ENCODE peak calls at places on chromosomes 3 and 15, in nine cellular contexts. A is HL-60, Y is endodermal cell, I is AG04449, D is A549, S is fibroblast of mammary gland, P is endothelial cell of umbilical vein, W is adrenal gland, F is HFFc6. L is an unnamed sample.

GRCh38 chr15:66780172-66780972 is 78.3 kb downstream of the SMAD6 start:
- DNase-seq in A (no peak), Y (no peak), I (no peak), D (peak), S (peak), P (no peak), W (no peak), F (peak), L (no peak)

GRCh38 chr3:143002083-143002712 is 828 bp downstream of the U2SURP start:
- DNase-seq in A (peak), Y (no peak), I (no peak), D (peak), S (peak), P (peak), W (no peak), F (peak), L (no peak)

GRCh38 chr15:69609176-69609575 is 156.6 kb downstream of the RPLP1 start:
- DNase-seq in A (no peak), Y (peak), I (peak), D (no peak), S (peak), P (no peak), W (peak), F (peak), L (no peak)

GRCh38 chr3:129254536-129255230 is 5.3 kb downstream of the COPG1 start:
- DNase-seq in A (no peak), Y (no peak), I (no peak), D (no peak), S (no peak), P (no peak), W (no peak), F (no peak), L (no peak)

GRCh38 chr3:58386966-58387365 is 46.7 kb downstream of the PDHB start:
- DNase-seq in A (no peak), Y (no peak), I (no peak), D (no peak), S (peak), P (peak), W (peak), F (peak), L (no peak)

GRCh38 chr15:70376929-70377691 is 279.4 kb upstream of the TLE3 start:
- DNase-seq in A (peak), Y (peak), I (peak), D (no peak), S (peak), P (peak), W (peak), F (peak), L (no peak)

GRCh38 chr3:194852836-194853508 is 167.3 kb downstream of the FAM43A start:
- DNase-seq in A (no peak), Y (no peak), I (no peak), D (no peak), S (no peak), P (no peak), W (no peak), F (no peak), L (no peak)

GRCh38 chr3:171257251-171258179 is 202.7 kb downstream of the TNIK start:
- DNase-seq in A (no peak), Y (no peak), I (peak), D (no peak), S (peak), P (no peak), W (no peak), F (peak), L (no peak)

GRCh38 chr3:113234688-113235260 is 23.4 kb downstream of the BOC start:
- DNase-seq in A (no peak), Y (no peak), I (no peak), D (no peak), S (peak), P (no peak), W (no peak), F (no peak), L (no peak)

GRCh38 chr15:83747050-83747717 is 93.3 kb downstream of the ADAMTSL3 start:
- DNase-seq in A (no peak), Y (peak), I (no peak), D (no peak), S (peak), P (no peak), W (no peak), F (no peak), L (no peak)

GRCh38 chr3:101509811-101510210 is 3.2 kb downstream of the SENP7 start:
- DNase-seq in A (no peak), Y (no peak), I (no peak), D (no peak), S (peak), P (peak), W (no peak), F (peak), L (no peak)

GRCh38 chr3:127680146-127680661 is 7.5 kb downstream of the ABTB1 start:
- DNase-seq in A (no peak), Y (peak), I (no peak), D (no peak), S (no peak), P (no peak), W (peak), F (no peak), L (no peak)

GRCh38 chr15:34336947-34337556 is 529 bp downstream of the SLC12A6 start:
- DNase-seq in A (no peak), Y (no peak), I (no peak), D (no peak), S (no peak), P (no peak), W (no peak), F (no peak), L (no peak)

GRCh38 chr3:56988874-56989433 is 71.5 kb upstream of the SPATA12 start:
- DNase-seq in A (peak), Y (peak), I (no peak), D (peak), S (peak), P (peak), W (peak), F (peak), L (peak)

GRCh38 chr3:109336272-109336957 is 931 bp downstream of the DPPA4 start:
- DNase-seq in A (no peak), Y (peak), I (no peak), D (no peak), S (peak), P (no peak), W (no peak), F (no peak), L (no peak)

GRCh38 chr3:5022966-5023776 is 43.9 kb downstream of the BHLHE40 start:
- DNase-seq in A (no peak), Y (peak), I (peak), D (peak), S (peak), P (peak), W (no peak), F (peak), L (no peak)

GRCh38 chr15:91271565-91272153 is 171.6 kb downstream of the SV2B start:
- DNase-seq in A (no peak), Y (peak), I (peak), D (peak), S (peak), P (peak), W (peak), F (peak), L (peak)

GRCh38 chr15:80561500-80561899 is 133.6 kb upstream of the ABHD17C start:
- DNase-seq in A (no peak), Y (no peak), I (no peak), D (no peak), S (peak), P (no peak), W (no peak), F (no peak), L (no peak)

GRCh38 chr15:33313491-33313890 is 2.7 kb downstream of the RYR3 start:
- DNase-seq in A (no peak), Y (no peak), I (no peak), D (no peak), S (no peak), P (no peak), W (no peak), F (no peak), L (no peak)

GRCh38 chr3:172177046-172177445 is 137.7 kb downstream of the FNDC3B start:
- DNase-seq in A (no peak), Y (no peak), I (no peak), D (no peak), S (peak), P (no peak), W (no peak), F (peak), L (no peak)

GRCh38 chr3:123076496-123077418 is 9.9 kb downstream of the PDIA5 start:
- DNase-seq in A (no peak), Y (peak), I (no peak), D (no peak), S (no peak), P (peak), W (peak), F (no peak), L (no peak)

GRCh38 chr15:90316139-90316538 is 35.9 kb upstream of the ZNF774 start:
- DNase-seq in A (no peak), Y (no peak), I (no peak), D (no peak), S (no peak), P (no peak), W (peak), F (no peak), L (no peak)

GRCh38 chr3:127152676-127153505 is 40.0 kb upstream of the PRR23E start:
- DNase-seq in A (no peak), Y (peak), I (no peak), D (no peak), S (no peak), P (no peak), W (peak), F (no peak), L (no peak)

GRCh38 chr15:43218908-43219706 is 1.7 kb downstream of the EPB42 start:
- DNase-seq in A (no peak), Y (peak), I (no peak), D (no peak), S (peak), P (peak), W (no peak), F (peak), L (no peak)

GRCh38 chr3:31802981-31803380 is 178.1 kb downstream of the OSBPL10 start:
- DNase-seq in A (peak), Y (no peak), I (no peak), D (no peak), S (no peak), P (no peak), W (no peak), F (no peak), L (no peak)

GRCh38 chr15:63256433-63256884 is 20.9 kb upstream of the APH1B start:
- DNase-seq in A (no peak), Y (no peak), I (peak), D (peak), S (peak), P (peak), W (no peak), F (peak), L (no peak)

GRCh38 chr3:121793078-121793477 is 41.8 kb downstream of the IQCB1 start:
- DNase-seq in A (no peak), Y (no peak), I (no peak), D (no peak), S (no peak), P (no peak), W (no peak), F (no peak), L (no peak)

GRCh38 chr15:64151727-64152506 is at the start of gene SNX22:
- DNase-seq in A (no peak), Y (no peak), I (no peak), D (no peak), S (no peak), P (peak), W (no peak), F (no peak), L (peak)

GRCh38 chr3:164952966-164953365 is 125.3 kb downstream of the SI start:
- DNase-seq in A (no peak), Y (no peak), I (no peak), D (no peak), S (no peak), P (no peak), W (no peak), F (no peak), L (no peak)

GRCh38 chr3:60756636-60757035 is 494.6 kb downstream of the FHIT start:
- DNase-seq in A (no peak), Y (no peak), I (no peak), D (no peak), S (no peak), P (no peak), W (no peak), F (peak), L (no peak)

GRCh38 chr3:60754617-60755016 is 496.6 kb downstream of the FHIT start:
- DNase-seq in A (no peak), Y (no peak), I (no peak), D (no peak), S (peak), P (no peak), W (no peak), F (peak), L (no peak)

GRCh38 chr3:60756231-60756630 is 495.0 kb downstream of the FHIT start:
- DNase-seq in A (no peak), Y (no peak), I (no peak), D (no peak), S (no peak), P (no peak), W (no peak), F (peak), L (no peak)

GRCh38 chr3:60752800-60753199 is 498.5 kb downstream of the FHIT start:
- DNase-seq in A (no peak), Y (no peak), I (no peak), D (no peak), S (peak), P (no peak), W (no peak), F (peak), L (no peak)

DNA sequence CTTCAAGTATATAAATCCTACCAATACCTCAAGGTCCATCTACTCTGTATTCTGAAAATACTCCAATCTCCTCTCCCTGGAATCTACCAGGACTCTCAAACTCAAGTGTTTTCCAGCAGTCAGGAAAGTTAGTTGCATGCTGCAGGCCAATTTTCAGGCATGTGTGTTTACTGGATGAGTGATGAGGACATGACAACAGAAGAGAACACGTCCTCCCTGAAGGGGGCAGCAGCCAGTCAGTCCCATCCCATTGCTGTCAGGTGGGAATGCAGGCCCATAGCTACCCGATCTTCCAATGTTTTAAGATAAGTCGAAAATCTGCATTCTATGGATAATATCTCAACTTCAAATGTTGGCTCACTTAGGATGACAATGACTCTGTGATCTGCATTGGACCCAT is 496.2 kb downstream of the FHIT start:
- DNase-seq in A (no peak), Y (peak), I (no peak), D (peak), S (no peak), P (no peak), W (no peak), F (no peak), L (no peak)
- TF ChIP-seq CTCF in A (no peak), Y (peak), I (no peak), D (no peak), S (no peak), P (no peak), W (peak), F (peak), L (peak)

GRCh38 chr15:47834093-47834492 is 116.8 kb downstream of the SEMA6D start:
- DNase-seq in A (no peak), Y (no peak), I (no peak), D (no peak), S (no peak), P (no peak), W (no peak), F (no peak), L (no peak)
- TF ChIP-seq CTCF in A (no peak), Y (no peak), I (no peak), D (no peak), S (no peak), P (no peak), W (no peak), F (no peak), L (no peak)

GRCh38 chr3:66991478-66991877 is 6.6 kb upstream of the KBTBD8 start:
- DNase-seq in A (peak), Y (no peak), I (peak), D (no peak), S (peak), P (peak), W (no peak), F (peak), L (no peak)

GRCh38 chr3:66986406-66986805 is 11.7 kb upstream of the KBTBD8 start:
- DNase-seq in A (no peak), Y (no peak), I (no peak), D (no peak), S (no peak), P (no peak), W (no peak), F (no peak), L (no peak)

GRCh38 chr3:66993082-66993481 is 5.0 kb upstream of the KBTBD8 start:
- DNase-seq in A (no peak), Y (no peak), I (no peak), D (no peak), S (no peak), P (no peak), W (no peak), F (no peak), L (no peak)

GRCh38 chr3:66989241-66989640 is 8.9 kb upstream of the KBTBD8 start:
- DNase-seq in A (no peak), Y (no peak), I (no peak), D (no peak), S (no peak), P (no peak), W (no peak), F (no peak), L (no peak)

GRCh38 chr3:66989860-66990696 is 8.0 kb upstream of the KBTBD8 start:
- DNase-seq in A (no peak), Y (no peak), I (no peak), D (peak), S (peak), P (no peak), W (no peak), F (no peak), L (no peak)
- TF ChIP-seq CTCF in A (no peak), Y (peak), I (no peak), D (no peak), S (peak), P (no peak), W (no peak), F (peak), L (peak)

GRCh38 chr3:147393261-147393964 is 12.9 kb downstream of the ZIC4 start:
- DNase-seq in A (no peak), Y (peak), I (no peak), D (no peak), S (no peak), P (no peak), W (no peak), F (no peak), L (no peak)
- TF ChIP-seq CTCF in A (no peak), Y (peak), I (peak), D (no peak), S (no peak), P (no peak), W (no peak), F (no peak), L (no peak)

GRCh38 chr15:28880680-28881079 is 5.1 kb upstream of the APBA2 start:
- DNase-seq in A (no peak), Y (no peak), I (no peak), D (no peak), S (no peak), P (no peak), W (no peak), F (no peak), L (no peak)

GRCh38 chr15:28879551-28879950 is 6.2 kb upstream of the APBA2 start:
- DNase-seq in A (no peak), Y (no peak), I (no peak), D (no peak), S (no peak), P (no peak), W (no peak), F (no peak), L (no peak)

GRCh38 chr15:28884151-28884940 is 1.4 kb upstream of the APBA2 start:
- DNase-seq in A (no peak), Y (no peak), I (no peak), D (no peak), S (no peak), P (no peak), W (no peak), F (no peak), L (no peak)

GRCh38 chr15:28881170-28881569 is 4.6 kb upstream of the APBA2 start:
- DNase-seq in A (no peak), Y (no peak), I (peak), D (no peak), S (peak), P (no peak), W (no peak), F (no peak), L (no peak)

GRCh38 chr15:28881600-28881999 is 4.2 kb upstream of the APBA2 start:
- DNase-seq in A (no peak), Y (no peak), I (no peak), D (no peak), S (no peak), P (no peak), W (no peak), F (no peak), L (no peak)
- TF ChIP-seq CTCF in A (no peak), Y (no peak), I (no peak), D (no peak), S (no peak), P (no peak), W (no peak), F (no peak), L (no peak)

DNA sequence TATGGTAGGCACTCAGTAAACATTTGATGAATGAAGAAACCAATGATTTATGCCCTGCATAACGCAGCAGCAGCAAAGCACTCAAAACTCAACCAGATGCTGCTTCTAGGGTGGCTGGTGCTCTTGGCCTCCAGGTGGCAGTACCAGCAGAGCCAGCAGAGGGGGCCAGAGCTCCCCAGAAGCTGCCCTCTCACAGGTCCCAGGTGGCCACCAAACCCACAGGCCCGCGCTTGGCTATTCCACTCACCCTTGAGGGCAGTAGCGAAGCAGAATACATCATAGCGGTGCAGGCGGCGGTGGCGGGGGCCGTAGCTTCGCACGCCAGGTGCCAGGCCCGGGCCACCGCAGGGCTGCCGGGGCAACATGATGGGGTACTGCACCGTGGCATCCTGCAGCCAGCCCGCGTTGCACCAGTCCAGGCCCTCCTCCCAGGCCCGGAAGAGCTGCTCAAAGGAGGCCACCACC is 16.6 kb downstream of the HAPLN3 start:
- DNase-seq in A (no peak), Y (peak), I (no peak), D (peak), S (peak), P (peak), W (peak), F (peak), L (peak)
- TF ChIP-seq CTCF in A (peak), Y (peak), I (peak), D (peak), S (peak), P (peak), W (peak), F (peak), L (peak)

GRCh38 chr3:189272500-189273119 is 100.8 kb downstream of the TPRG1 start:
- DNase-seq in A (no peak), Y (no peak), I (no peak), D (peak), S (no peak), P (no peak), W (no peak), F (no peak), L (no peak)
- TF ChIP-seq CTCF in A (no peak), Y (peak), I (no peak), D (peak), S (peak), P (no peak), W (no peak), F (peak), L (peak)

DNA sequence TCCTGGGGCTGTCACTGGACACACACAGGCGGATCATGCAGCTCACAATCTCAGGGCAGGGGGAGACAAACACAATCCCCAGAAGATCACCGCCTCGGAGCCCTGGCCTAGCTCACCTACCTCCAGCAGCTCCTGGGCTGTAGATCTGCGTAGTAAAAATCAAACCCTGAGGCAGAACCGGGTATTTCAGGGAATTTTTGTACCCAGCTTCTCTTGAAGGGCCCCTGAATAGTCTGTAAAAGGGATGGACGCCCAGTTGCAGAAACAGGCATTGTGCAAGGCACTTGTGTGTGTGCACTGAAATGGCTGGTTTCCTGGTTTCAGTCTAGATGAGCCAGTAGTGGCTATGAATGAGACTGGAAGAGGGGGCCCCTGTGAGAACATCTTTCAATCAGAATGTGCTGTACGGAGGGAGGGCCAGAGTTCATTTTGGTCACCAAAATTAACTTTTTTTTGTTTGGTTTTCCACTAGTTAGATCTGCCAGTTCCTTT is 54.9 kb upstream of the RPL32 start:
- DNase-seq in A (no peak), Y (peak), I (no peak), D (no peak), S (peak), P (no peak), W (no peak), F (no peak), L (no peak)
- TF ChIP-seq CTCF in A (no peak), Y (peak), I (no peak), D (no peak), S (no peak), P (no peak), W (no peak), F (peak), L (peak)

GRCh38 chr15:65401607-65402240 is 21.0 kb downstream of the IGDCC4 start:
- DNase-seq in A (no peak), Y (no peak), I (no peak), D (no peak), S (no peak), P (no peak), W (no peak), F (no peak), L (no peak)
- TF ChIP-seq CTCF in A (no peak), Y (no peak), I (no peak), D (no peak), S (no peak), P (no peak), W (no peak), F (no peak), L (no peak)

GRCh38 chr15:72836676-72837325 is 53.2 kb upstream of the ADPGK start:
- DNase-seq in A (no peak), Y (no peak), I (no peak), D (no peak), S (no peak), P (no peak), W (no peak), F (no peak), L (no peak)
- TF ChIP-seq CTCF in A (no peak), Y (no peak), I (no peak), D (no peak), S (no peak), P (no peak), W (no peak), F (no peak), L (no peak)

L was measured in progenitor cell of endocrine pancreas.